ENCODE peak calls at places on chromosome 14, in seven cellular contexts. One of them, this sample, is unnamed. For H3K9me3, the result is how much of the 10 kb centered on the place peaks cover.

GRCh38 chr14:100662850-100663527 is 63.7 kb upstream of the DLK1 start:
- DNase-seq in CD4-positive, CD25-positive, alpha-beta regulatory T cell: peak
- DNase-seq in adrenal gland: peak
- DNase-seq in H9: peak
- DNase-seq in A549: peak
- DNase-seq in CD4-positive, alpha-beta T cell: peak
- DNase-seq in prostate gland: peak
- DNase-seq in this sample: peak

GRCh38 chr14:32251530-32251929 is 48.5 kb upstream of the RNU6-8 start:
- DNase-seq in CD4-positive, CD25-positive, alpha-beta regulatory T cell: no peak
- DNase-seq in adrenal gland: no peak
- DNase-seq in H9: no peak
- DNase-seq in A549: no peak
- DNase-seq in CD4-positive, alpha-beta T cell: no peak
- DNase-seq in prostate gland: no peak
- DNase-seq in this sample: no peak

GRCh38 chr14:66405158-66405557 is 81.0 kb upstream of the CCDC196 start:
- DNase-seq in CD4-positive, CD25-positive, alpha-beta regulatory T cell: no peak
- DNase-seq in adrenal gland: peak
- DNase-seq in H9: peak
- DNase-seq in A549: no peak
- DNase-seq in CD4-positive, alpha-beta T cell: no peak
- DNase-seq in prostate gland: no peak
- DNase-seq in this sample: no peak

GRCh38 chr14:104393898-104394605 is 185.5 kb upstream of the C14orf180 start:
- DNase-seq in CD4-positive, CD25-positive, alpha-beta regulatory T cell: peak
- DNase-seq in adrenal gland: peak
- DNase-seq in H9: peak
- DNase-seq in A549: no peak
- DNase-seq in CD4-positive, alpha-beta T cell: peak
- DNase-seq in prostate gland: no peak
- DNase-seq in this sample: peak

GRCh38 chr14:101502761-101503392 is 58.4 kb upstream of the DIO3 start:
- DNase-seq in CD4-positive, CD25-positive, alpha-beta regulatory T cell: no peak
- DNase-seq in adrenal gland: no peak
- DNase-seq in H9: peak
- DNase-seq in A549: no peak
- DNase-seq in CD4-positive, alpha-beta T cell: no peak
- DNase-seq in prostate gland: no peak
- DNase-seq in this sample: peak

GRCh38 chr14:102859911-102860310 is 62.6 kb upstream of the AMN start:
- DNase-seq in CD4-positive, CD25-positive, alpha-beta regulatory T cell: no peak
- DNase-seq in adrenal gland: no peak
- DNase-seq in H9: no peak
- DNase-seq in A549: no peak
- DNase-seq in CD4-positive, alpha-beta T cell: no peak
- DNase-seq in prostate gland: no peak
- DNase-seq in this sample: no peak

GRCh38 chr14:95319312-95320075 is at the start of gene CLMN:
- DNase-seq in CD4-positive, CD25-positive, alpha-beta regulatory T cell: peak
- DNase-seq in adrenal gland: no peak
- DNase-seq in H9: peak
- DNase-seq in A549: peak
- DNase-seq in CD4-positive, alpha-beta T cell: peak
- DNase-seq in prostate gland: peak
- DNase-seq in this sample: peak

GRCh38 chr14:89851031-89851430 is 103.5 kb downstream of the EFCAB11 start:
- DNase-seq in CD4-positive, CD25-positive, alpha-beta regulatory T cell: no peak
- DNase-seq in adrenal gland: no peak
- DNase-seq in H9: no peak
- DNase-seq in A549: no peak
- DNase-seq in CD4-positive, alpha-beta T cell: no peak
- DNase-seq in prostate gland: no peak
- DNase-seq in this sample: no peak

GRCh38 chr14:64364907-64365306 is 23.2 kb upstream of the MTHFD1 start:
- DNase-seq in CD4-positive, CD25-positive, alpha-beta regulatory T cell: no peak
- DNase-seq in adrenal gland: no peak
- DNase-seq in H9: no peak
- DNase-seq in A549: no peak
- DNase-seq in CD4-positive, alpha-beta T cell: no peak
- DNase-seq in prostate gland: no peak
- DNase-seq in this sample: no peak

GRCh38 chr14:56569174-56569573 is 10.4 kb upstream of the TMEM260 start:
- DNase-seq in CD4-positive, CD25-positive, alpha-beta regulatory T cell: no peak
- DNase-seq in adrenal gland: no peak
- DNase-seq in H9: no peak
- DNase-seq in A549: no peak
- DNase-seq in CD4-positive, alpha-beta T cell: no peak
- DNase-seq in prostate gland: no peak
- DNase-seq in this sample: no peak

GRCh38 chr14:94044476-94045091 is 18.4 kb downstream of the OTUB2 start:
- DNase-seq in CD4-positive, CD25-positive, alpha-beta regulatory T cell: no peak
- DNase-seq in adrenal gland: no peak
- DNase-seq in H9: no peak
- DNase-seq in A549: no peak
- DNase-seq in CD4-positive, alpha-beta T cell: no peak
- DNase-seq in prostate gland: no peak
- DNase-seq in this sample: no peak

GRCh38 chr14:99654235-99655000 is 9.5 kb downstream of the HHIPL1 start:
- DNase-seq in CD4-positive, CD25-positive, alpha-beta regulatory T cell: no peak
- DNase-seq in adrenal gland: peak
- DNase-seq in H9: no peak
- DNase-seq in A549: peak
- DNase-seq in CD4-positive, alpha-beta T cell: no peak
- DNase-seq in prostate gland: peak
- DNase-seq in this sample: no peak

GRCh38 chr14:26522985-26523384 is 74.8 kb downstream of the NOVA1 start:
- DNase-seq in CD4-positive, CD25-positive, alpha-beta regulatory T cell: no peak
- DNase-seq in adrenal gland: no peak
- DNase-seq in H9: no peak
- DNase-seq in A549: no peak
- DNase-seq in CD4-positive, alpha-beta T cell: no peak
- DNase-seq in prostate gland: no peak
- DNase-seq in this sample: no peak

GRCh38 chr14:58151264-58151700 is 731 bp downstream of the ARMH4 start:
- DNase-seq in CD4-positive, CD25-positive, alpha-beta regulatory T cell: no peak
- DNase-seq in adrenal gland: no peak
- DNase-seq in H9: peak
- DNase-seq in A549: no peak
- DNase-seq in CD4-positive, alpha-beta T cell: no peak
- DNase-seq in prostate gland: no peak
- DNase-seq in this sample: no peak

GRCh38 chr14:91545946-91546716 is 36.0 kb upstream of the PPP4R3A start:
- DNase-seq in CD4-positive, CD25-positive, alpha-beta regulatory T cell: no peak
- DNase-seq in adrenal gland: no peak
- DNase-seq in H9: no peak
- DNase-seq in A549: no peak
- DNase-seq in CD4-positive, alpha-beta T cell: no peak
- DNase-seq in prostate gland: peak
- DNase-seq in this sample: no peak

GRCh38 chr14:81681466-81681865 is 147.8 kb upstream of the SEL1L start:
- DNase-seq in CD4-positive, CD25-positive, alpha-beta regulatory T cell: no peak
- DNase-seq in adrenal gland: no peak
- DNase-seq in H9: no peak
- DNase-seq in A549: no peak
- DNase-seq in CD4-positive, alpha-beta T cell: no peak
- DNase-seq in prostate gland: no peak
- DNase-seq in this sample: no peak

GRCh38 chr14:72126561-72126960 is 194.3 kb downstream of the RGS6 start:
- DNase-seq in CD4-positive, CD25-positive, alpha-beta regulatory T cell: no peak
- DNase-seq in adrenal gland: no peak
- DNase-seq in H9: no peak
- DNase-seq in A549: no peak
- DNase-seq in CD4-positive, alpha-beta T cell: no peak
- DNase-seq in prostate gland: no peak
- DNase-seq in this sample: no peak

GRCh38 chr14:28609228-28609828 is 157.3 kb upstream of the FOXG1 start:
- DNase-seq in CD4-positive, CD25-positive, alpha-beta regulatory T cell: no peak
- DNase-seq in adrenal gland: peak
- DNase-seq in H9: peak
- DNase-seq in A549: peak
- DNase-seq in CD4-positive, alpha-beta T cell: no peak
- DNase-seq in prostate gland: peak
- DNase-seq in this sample: no peak

GRCh38 chr14:29320261-29320660 is 553.7 kb downstream of the FOXG1 start:
- DNase-seq in CD4-positive, CD25-positive, alpha-beta regulatory T cell: no peak
- DNase-seq in adrenal gland: no peak
- DNase-seq in H9: no peak
- DNase-seq in A549: no peak
- DNase-seq in CD4-positive, alpha-beta T cell: no peak
- DNase-seq in prostate gland: no peak
- DNase-seq in this sample: no peak

GRCh38 chr14:56555921-56556570 is 23.6 kb upstream of the TMEM260 start:
- DNase-seq in CD4-positive, CD25-positive, alpha-beta regulatory T cell: no peak
- DNase-seq in adrenal gland: no peak
- DNase-seq in H9: no peak
- DNase-seq in A549: peak
- DNase-seq in CD4-positive, alpha-beta T cell: no peak
- DNase-seq in prostate gland: no peak
- DNase-seq in this sample: no peak

GRCh38 chr14:96461950-96462798 is 40.0 kb upstream of the PAPOLA start:
- DNase-seq in CD4-positive, CD25-positive, alpha-beta regulatory T cell: no peak
- DNase-seq in adrenal gland: no peak
- DNase-seq in H9: peak
- DNase-seq in A549: no peak
- DNase-seq in CD4-positive, alpha-beta T cell: no peak
- DNase-seq in prostate gland: no peak
- DNase-seq in this sample: no peak

GRCh38 chr14:54564799-54565235 is 2.1 kb upstream of the SAMD4A start:
- DNase-seq in CD4-positive, CD25-positive, alpha-beta regulatory T cell: no peak
- DNase-seq in adrenal gland: no peak
- DNase-seq in H9: no peak
- DNase-seq in A549: peak
- DNase-seq in CD4-positive, alpha-beta T cell: no peak
- DNase-seq in prostate gland: no peak
- DNase-seq in this sample: no peak

GRCh38 chr14:51834218-51834617 is 26.2 kb upstream of the GNG2 start:
- DNase-seq in CD4-positive, CD25-positive, alpha-beta regulatory T cell: no peak
- DNase-seq in adrenal gland: peak
- DNase-seq in H9: no peak
- DNase-seq in A549: no peak
- DNase-seq in CD4-positive, alpha-beta T cell: no peak
- DNase-seq in prostate gland: no peak
- DNase-seq in this sample: no peak

GRCh38 chr14:57495409-57495808 is 1.8 kb upstream of the CCDC198 start:
- DNase-seq in CD4-positive, CD25-positive, alpha-beta regulatory T cell: no peak
- DNase-seq in adrenal gland: no peak
- DNase-seq in H9: no peak
- DNase-seq in A549: peak
- DNase-seq in CD4-positive, alpha-beta T cell: no peak
- DNase-seq in prostate gland: no peak
- DNase-seq in this sample: no peak

GRCh38 chr14:93115920-93116675 is at the start of gene ITPK1:
- DNase-seq in CD4-positive, CD25-positive, alpha-beta regulatory T cell: peak
- DNase-seq in adrenal gland: peak
- DNase-seq in H9: peak
- DNase-seq in A549: peak
- DNase-seq in CD4-positive, alpha-beta T cell: peak
- DNase-seq in prostate gland: peak
- DNase-seq in this sample: peak

GRCh38 chr14:32635103-32635719 is 303.5 kb upstream of the NPAS3 start:
- DNase-seq in CD4-positive, CD25-positive, alpha-beta regulatory T cell: no peak
- DNase-seq in adrenal gland: no peak
- DNase-seq in H9: no peak
- DNase-seq in A549: no peak
- DNase-seq in CD4-positive, alpha-beta T cell: no peak
- DNase-seq in prostate gland: no peak
- DNase-seq in this sample: no peak

GRCh38 chr14:49250517-49250916 is 335.7 kb downstream of the RPS29 start:
- DNase-seq in CD4-positive, CD25-positive, alpha-beta regulatory T cell: no peak
- DNase-seq in adrenal gland: no peak
- DNase-seq in H9: no peak
- DNase-seq in A549: no peak
- DNase-seq in CD4-positive, alpha-beta T cell: no peak
- DNase-seq in prostate gland: no peak
- DNase-seq in this sample: no peak
- H3K9me3 ChIP-seq in CD4-positive, CD25-positive, alpha-beta regulatory T cell: under half
- H3K9me3 ChIP-seq in adrenal gland: under half
- H3K9me3 ChIP-seq in H9: under half
- H3K9me3 ChIP-seq in A549: under half
- H3K9me3 ChIP-seq in CD4-positive, alpha-beta T cell: under half
- H3K9me3 ChIP-seq in prostate gland: under half
- H3K9me3 ChIP-seq in this sample: under half

GRCh38 chr14:69045857-69046351 is 66.8 kb upstream of the ACTN1 start:
- DNase-seq in CD4-positive, CD25-positive, alpha-beta regulatory T cell: no peak
- DNase-seq in adrenal gland: peak
- DNase-seq in H9: no peak
- DNase-seq in A549: no peak
- DNase-seq in CD4-positive, alpha-beta T cell: no peak
- DNase-seq in prostate gland: no peak
- DNase-seq in this sample: no peak
- H3K9me3 ChIP-seq in CD4-positive, CD25-positive, alpha-beta regulatory T cell: under half
- H3K9me3 ChIP-seq in adrenal gland: under half
- H3K9me3 ChIP-seq in H9: under half
- H3K9me3 ChIP-seq in A549: under half
- H3K9me3 ChIP-seq in CD4-positive, alpha-beta T cell: under half
- H3K9me3 ChIP-seq in prostate gland: under half
- H3K9me3 ChIP-seq in this sample: under half

GRCh38 chr14:87391066-87391465 is 601.9 kb downstream of the GALC start:
- DNase-seq in CD4-positive, CD25-positive, alpha-beta regulatory T cell: no peak
- DNase-seq in adrenal gland: no peak
- DNase-seq in H9: no peak
- DNase-seq in A549: no peak
- DNase-seq in CD4-positive, alpha-beta T cell: no peak
- DNase-seq in prostate gland: no peak
- DNase-seq in this sample: no peak

GRCh38 chr14:87386453-87386980 is 606.5 kb downstream of the GALC start:
- DNase-seq in CD4-positive, CD25-positive, alpha-beta regulatory T cell: no peak
- DNase-seq in adrenal gland: no peak
- DNase-seq in H9: no peak
- DNase-seq in A549: no peak
- DNase-seq in CD4-positive, alpha-beta T cell: no peak
- DNase-seq in prostate gland: no peak
- DNase-seq in this sample: no peak
- H3K9me3 ChIP-seq in CD4-positive, CD25-positive, alpha-beta regulatory T cell: under half
- H3K9me3 ChIP-seq in adrenal gland: under half
- H3K9me3 ChIP-seq in H9: under half
- H3K9me3 ChIP-seq in A549: under half
- H3K9me3 ChIP-seq in CD4-positive, alpha-beta T cell: under half
- H3K9me3 ChIP-seq in prostate gland: under half
- H3K9me3 ChIP-seq in this sample: under half

DNA sequence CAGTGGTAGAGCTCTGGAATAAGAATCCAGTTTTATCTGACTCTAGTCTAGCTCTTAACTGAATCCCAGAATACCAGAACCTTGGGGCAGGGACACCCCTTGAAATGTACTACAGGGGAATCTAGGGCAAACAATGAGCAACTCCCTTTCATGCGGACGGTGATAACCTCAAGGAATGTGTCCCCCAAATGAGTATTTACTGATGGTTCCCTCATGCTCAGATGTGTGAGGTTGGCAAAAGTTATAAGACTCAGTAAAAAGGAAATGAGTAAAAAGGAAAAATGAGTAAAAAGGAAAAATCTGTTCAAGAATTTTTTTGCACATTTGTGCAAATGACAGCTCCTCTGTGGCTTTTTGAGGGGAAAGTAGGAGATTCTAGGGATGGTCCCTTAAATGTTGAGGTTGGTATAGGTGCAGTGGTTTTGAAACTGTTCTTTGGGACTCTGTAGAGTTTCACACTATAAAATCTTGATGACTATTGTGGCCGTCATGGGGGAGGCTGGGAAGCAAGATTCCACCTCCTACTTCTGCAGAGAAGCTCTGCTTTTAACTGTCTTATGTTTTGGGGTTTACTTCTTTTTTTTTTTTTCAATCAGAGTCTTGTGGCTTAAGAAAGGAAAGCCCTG is 58.6 kb downstream of the NRXN3 start:
- DNase-seq in CD4-positive, CD25-positive, alpha-beta regulatory T cell: no peak
- DNase-seq in adrenal gland: no peak
- DNase-seq in H9: no peak
- DNase-seq in A549: no peak
- DNase-seq in CD4-positive, alpha-beta T cell: no peak
- DNase-seq in prostate gland: no peak
- DNase-seq in this sample: no peak
- H3K9me3 ChIP-seq in CD4-positive, CD25-positive, alpha-beta regulatory T cell: under half
- H3K9me3 ChIP-seq in adrenal gland: under half
- H3K9me3 ChIP-seq in H9: under half
- H3K9me3 ChIP-seq in A549: under half
- H3K9me3 ChIP-seq in CD4-positive, alpha-beta T cell: under half
- H3K9me3 ChIP-seq in prostate gland: under half
- H3K9me3 ChIP-seq in this sample: under half